ENCODE peak calls at places on chromosomes 7 and 10, in eight cellular contexts. T, D, E, F, I, B, W and C are unnamed samples.

GRCh38 chr7:46220066-46220630 is 299.1 kb upstream of the IGFBP3 start:
- DNase-seq in T (no peak), F (peak), E (no peak), I (no peak), B (no peak), D (no peak), W (no peak), C (no peak)

GRCh38 chr10:44301781-44302400 is 83.0 kb downstream of the CXCL12 start:
- DNase-seq in W (no peak), F (peak), E (no peak), T (no peak), D (no peak), B (no peak), I (no peak), C (no peak)

GRCh38 chr10:78045237-78045636 is 11.6 kb downstream of the RPS24 start:
- DNase-seq in T (no peak), I (peak), E (no peak), W (no peak), B (peak), F (no peak), D (no peak), C (peak)

GRCh38 chr10:3154661-3155060 is 17.9 kb downstream of the PITRM1 start:
- DNase-seq in F (no peak), T (no peak), E (no peak), D (no peak), B (no peak), W (no peak), I (no peak), C (no peak)

GRCh38 chr7:112739436-112740180 is 50.6 kb downstream of the TMEM168 start:
- DNase-seq in F (no peak), T (no peak), D (no peak), I (no peak), W (no peak), E (no peak), B (no peak), C (no peak)

GRCh38 chr10:77939561-77940001 is 13.0 kb upstream of the DLG5 start:
- DNase-seq in E (no peak), I (no peak), B (no peak), F (no peak), T (no peak), W (no peak), D (no peak), C (no peak)

GRCh38 chr7:4825081-4825480 is 36.7 kb downstream of the PAPOLB start:
- DNase-seq in D (no peak), T (no peak), B (no peak), F (no peak), I (no peak), E (no peak), W (no peak), C (no peak)

GRCh38 chr10:88911121-88911520 is 31.1 kb downstream of the STAMBPL1 start:
- DNase-seq in W (no peak), T (no peak), B (no peak), I (no peak), F (no peak), D (no peak), E (no peak), C (no peak)

GRCh38 chr7:92623544-92623943 is 33.4 kb upstream of the FAM133B start:
- DNase-seq in F (no peak), I (no peak), B (no peak), D (no peak), T (no peak), W (no peak), E (no peak), C (no peak)

GRCh38 chr10:128095023-128095752 is 31.0 kb downstream of the MKI67 start:
- DNase-seq in I (peak), E (no peak), F (no peak), B (peak), W (peak), D (peak), T (no peak), C (peak)

GRCh38 chr7:78542551-78542950 is 744.0 kb downstream of the PHTF2 start:
- DNase-seq in E (no peak), F (no peak), D (no peak), I (no peak), W (no peak), B (no peak), T (no peak), C (no peak)

GRCh38 chr10:131841669-131842139 is 59.1 kb upstream of the PPP2R2D start:
- DNase-seq in I (no peak), W (no peak), F (no peak), T (no peak), D (no peak), B (no peak), E (no peak), C (no peak)

GRCh38 chr10:60376953-60377352 is 12.7 kb downstream of the ANK3 start:
- DNase-seq in D (no peak), I (no peak), W (no peak), E (no peak), F (no peak), T (no peak), B (no peak), C (no peak)

GRCh38 chr7:157710396-157710795 is 373.6 kb downstream of the DNAJB6 start:
- DNase-seq in F (no peak), W (peak), E (no peak), B (no peak), I (no peak), D (no peak), T (no peak), C (no peak)

GRCh38 chr10:3429651-3430050 is 257.1 kb upstream of the PITRM1 start:
- DNase-seq in F (no peak), W (no peak), E (no peak), B (no peak), I (no peak), D (no peak), T (no peak), C (no peak)

GRCh38 chr10:51129946-51130554 is 55.8 kb downstream of the PRKG1 start:
- DNase-seq in E (no peak), D (no peak), I (no peak), T (no peak), F (no peak), B (no peak), W (no peak), C (no peak)

GRCh38 chr10:96397902-96398301 is 39.1 kb upstream of the OPALIN start:
- DNase-seq in B (no peak), E (no peak), D (no peak), T (no peak), F (no peak), I (no peak), W (no peak), C (no peak)

GRCh38 chr7:80498481-80499349 is 13.1 kb downstream of the GNAT3 start:
- DNase-seq in W (no peak), T (peak), F (peak), B (peak), D (no peak), E (no peak), I (no peak), C (no peak)

GRCh38 chr7:7920481-7920880 is 48.1 kb upstream of the GLCCI1 start:
- DNase-seq in I (peak), B (peak), E (no peak), F (no peak), T (no peak), W (no peak), D (no peak), C (no peak)

GRCh38 chr10:50536617-50537252 is 87.0 kb downstream of the SGMS1 start:
- DNase-seq in F (peak), E (no peak), B (no peak), W (no peak), I (no peak), D (no peak), T (peak), C (no peak)

GRCh38 chr7:68407460-68407859 is 1190.8 kb upstream of the AUTS2 start:
- DNase-seq in T (no peak), E (no peak), W (no peak), I (no peak), D (no peak), B (no peak), F (no peak), C (no peak)

GRCh38 chr10:63470928-63471327 is 5.2 kb upstream of the JMJD1C start:
- DNase-seq in I (no peak), D (no peak), W (no peak), F (no peak), B (no peak), T (no peak), E (no peak), C (no peak)

GRCh38 chr10:30986027-30986672 is 45.5 kb downstream of the ZNF438 start:
- DNase-seq in T (peak), W (no peak), B (no peak), I (no peak), F (peak), E (no peak), D (no peak), C (no peak)

GRCh38 chr7:55432937-55433784 is 68.0 kb downstream of the LANCL2 start:
- DNase-seq in I (peak), F (peak), W (no peak), D (no peak), E (no peak), T (peak), B (no peak), C (no peak)

GRCh38 chr10:103080891-103081581 is 112.0 kb downstream of the NT5C2 start:
- DNase-seq in E (no peak), D (no peak), B (no peak), W (no peak), F (no peak), I (no peak), T (no peak), C (no peak)

GRCh38 chr10:30092151-30092790 is 32.9 kb upstream of the JCAD start:
- DNase-seq in F (peak), T (peak), B (no peak), W (no peak), D (no peak), E (no peak), I (no peak), C (no peak)

GRCh38 chr7:7495171-7495570 is 40.5 kb downstream of the COL28A1 start:
- DNase-seq in W (no peak), T (no peak), E (no peak), D (no peak), B (no peak), I (no peak), F (no peak), C (no peak)

GRCh38 chr10:18264466-18264865 is 124.2 kb downstream of the CACNB2 start:
- DNase-seq in B (no peak), D (no peak), E (no peak), I (no peak), T (no peak), F (no peak), W (no peak), C (no peak)

GRCh38 chr7:158530800-158531609 is 56.6 kb downstream of the PTPRN2 start:
- DNase-seq in W (no peak), F (no peak), B (no peak), T (no peak), E (no peak), D (no peak), I (no peak), C (no peak)

GRCh38 chr7:63789378-63790176 is 209.1 kb upstream of the ZNF722 start:
- DNase-seq in F (no peak), B (no peak), T (no peak), E (no peak), I (no peak), D (no peak), W (no peak), C (no peak)

GRCh38 chr10:29590598-29591415 is 44.0 kb downstream of the SVIL start:
- DNase-seq in W (no peak), F (peak), T (peak), D (peak), B (no peak), E (no peak), I (peak), C (no peak)

GRCh38 chr7:70684173-70684572 is 447.8 kb upstream of the GALNT17 start:
- DNase-seq in I (no peak), B (no peak), E (no peak), W (no peak), F (no peak), T (no peak), D (no peak), C (no peak)

GRCh38 chr10:121310151-121310711 is 288.0 kb downstream of the FGFR2 start:
- DNase-seq in B (peak), I (no peak), D (no peak), E (no peak), T (no peak), W (no peak), F (no peak), C (no peak)

GRCh38 chr10:126235979-126236851 is 152.1 kb downstream of the ADAM12 start:
- DNase-seq in B (no peak), D (no peak), E (no peak), T (no peak), W (no peak), I (no peak), F (no peak), C (no peak)

GRCh38 chr7:80257751-80258150 is 123.1 kb downstream of the GNAI1 start:
- DNase-seq in D (no peak), I (no peak), F (no peak), B (no peak), E (no peak), T (no peak), W (no peak), C (no peak)

GRCh38 chr7:89085580-89085979 is 290.0 kb upstream of the TEX47 start:
- DNase-seq in D (no peak), E (no peak), B (no peak), F (no peak), T (no peak), I (no peak), W (no peak), C (no peak)